ENCODE peak calls at places on chromosomes 2 and 18, in ten cellular contexts. F is uterus; H is PC-9; D is left lung; W is CD8-positive, alpha-beta memory T cell; M is pancreas; Q is BE2C; J is CD8-positive, alpha-beta T cell; G is WERI-Rb-1; O is PC-3. C is an unnamed sample.
A peak's percentile ranks its signal among the peaks of the same experiment; 100 is the strongest.

GRCh38 chr2:206154197-206154596 is 5.0 kb downstream of the NDUFS1 start:
- DNase-seq in F (no peak), H (no peak), D (no peak), W (no peak), M (no peak), Q (peak; percentile 31), J (no peak), G (no peak), O (peak; percentile 26), C (no peak)

GRCh38 chr18:43661570-43661969 is 384.3 kb upstream of the SYT4 start:
- DNase-seq in F (no peak), H (peak; percentile 40), D (no peak), W (no peak), M (no peak), Q (peak; percentile 9), J (no peak), G (peak; percentile 8), O (peak; percentile 64), C (peak; percentile 1)

GRCh38 chr2:19114754-19115231 is 243.6 kb downstream of the OSR1 start:
- DNase-seq in F (no peak), H (no peak), D (no peak), W (no peak), M (no peak), Q (no peak), J (no peak), G (no peak), O (no peak), C (no peak)

GRCh38 chr2:120446236-120447121 is 100.5 kb downstream of the INHBB start:
- DNase-seq in F (no peak), H (no peak), D (no peak), W (no peak), M (peak; percentile 66), Q (no peak), J (no peak), G (no peak), O (no peak), C (no peak)

GRCh38 chr2:20235655-20236302 is 10.8 kb upstream of the SDC1 start:
- DNase-seq in F (no peak), H (peak; percentile 98), D (peak; percentile 78), W (no peak), M (no peak), Q (no peak), J (no peak), G (no peak), O (peak; percentile 99), C (peak; percentile 30)

GRCh38 chr18:62128157-62128556 is 58.7 kb downstream of the PIGN start:
- DNase-seq in F (no peak), H (no peak), D (no peak), W (no peak), M (no peak), Q (no peak), J (no peak), G (no peak), O (peak; percentile 70), C (no peak)

GRCh38 chr2:171522804-171523338 is 597 bp downstream of the CYBRD1 start:
- DNase-seq in F (no peak), H (peak; percentile 31), D (peak; percentile 86), W (no peak), M (no peak), Q (no peak), J (no peak), G (peak; percentile 27), O (no peak), C (peak; percentile 83)

GRCh38 chr2:119291588-119292167 is 68.0 kb downstream of the STEAP3 start:
- DNase-seq in F (no peak), H (no peak), D (no peak), W (no peak), M (no peak), Q (no peak), J (no peak), G (no peak), O (no peak), C (no peak)

DNA sequence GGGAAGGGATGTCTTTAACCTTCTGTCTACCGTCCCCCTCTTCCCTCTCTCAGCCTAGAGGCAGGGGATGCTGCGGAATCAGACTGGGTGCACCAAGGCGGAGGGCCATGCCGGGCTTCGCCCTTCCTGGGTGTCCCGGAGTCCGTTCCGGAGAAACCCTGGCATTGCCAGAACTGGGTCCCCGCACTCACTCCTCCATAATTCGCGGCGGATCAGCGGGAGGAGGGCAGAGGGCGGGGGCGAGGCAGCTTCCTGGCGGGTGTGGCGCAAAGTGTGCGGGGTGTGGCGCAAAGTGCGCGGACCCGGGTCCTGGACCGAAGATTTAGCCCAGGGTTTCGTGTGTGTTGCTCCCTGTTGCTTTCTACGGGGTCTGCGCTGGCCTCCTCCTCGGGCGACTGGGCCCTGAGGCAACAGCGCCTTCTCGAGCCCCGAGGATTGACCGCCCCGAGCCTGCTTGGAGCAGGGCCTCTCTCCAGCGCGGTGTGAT is 12.4 kb upstream of the SKOR2 start:
- DNase-seq in F (no peak), H (no peak), D (peak; percentile 70), W (no peak), M (no peak), Q (no peak), J (no peak), G (peak; percentile 29), O (no peak), C (peak; percentile 76)
- H3K27me3 ChIP-seq in F (peaks cover 35% of the 10 kb centered on the region), H (peaks cover 5% of the 10 kb centered on the region), D (peaks cover 52% of the 10 kb centered on the region), W (peaks cover 9% of the 10 kb centered on the region), M (peaks cover 32% of the 10 kb centered on the region), Q (peaks cover 59% of the 10 kb centered on the region), J (peaks cover 5% of the 10 kb centered on the region), G (peaks cover 12% of the 10 kb centered on the region), O (no peaks in the 10 kb centered on the region), C (peaks cover 69% of the 10 kb centered on the region)

DNA sequence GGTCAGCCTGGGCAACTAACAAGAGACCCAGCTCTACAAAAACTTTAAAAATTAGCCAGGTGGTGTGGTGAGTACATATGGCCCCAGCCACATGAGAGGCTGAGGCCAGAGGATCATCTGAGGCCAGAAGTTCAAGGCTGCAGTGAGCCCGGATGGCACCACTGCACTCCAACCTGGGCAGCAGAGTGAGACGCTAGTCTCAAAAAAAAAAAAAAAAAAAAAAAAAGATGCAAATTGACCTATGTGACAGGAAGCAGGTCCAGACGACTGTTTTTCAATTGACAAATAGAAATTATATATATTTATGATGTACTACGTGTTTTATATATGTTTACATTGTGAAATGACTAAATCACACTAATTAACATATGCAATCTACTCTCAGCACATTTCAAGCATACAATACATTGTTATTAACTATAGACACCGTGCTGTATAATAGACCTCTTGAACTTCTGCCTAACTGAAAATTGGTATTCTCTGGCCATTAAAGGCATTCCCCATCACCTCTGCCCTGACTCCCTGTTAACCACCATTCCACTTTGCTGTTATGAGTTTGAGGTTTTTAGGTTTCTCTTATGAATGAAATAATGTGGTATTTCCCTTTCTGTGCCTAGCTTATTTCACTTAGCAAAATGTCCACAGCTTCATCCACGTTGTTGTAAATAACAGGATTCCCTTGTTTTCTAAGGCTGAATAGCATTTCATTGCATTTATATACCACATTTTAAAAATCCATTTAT is 32.4 kb upstream of the MGAT4A start:
- DNase-seq in F (no peak), H (no peak), D (no peak), W (no peak), M (no peak), Q (no peak), J (no peak), G (no peak), O (no peak), C (no peak)
- H3K36me3 ChIP-seq in F (no peaks in the 10 kb centered on the region), H (no peaks in the 10 kb centered on the region), D (no peaks in the 10 kb centered on the region), W (no peaks in the 10 kb centered on the region), M (no peaks in the 10 kb centered on the region), Q (no peaks in the 10 kb centered on the region), J (no peaks in the 10 kb centered on the region), G (no peaks in the 10 kb centered on the region), O (no peaks in the 10 kb centered on the region), C (no peaks in the 10 kb centered on the region)

DNA sequence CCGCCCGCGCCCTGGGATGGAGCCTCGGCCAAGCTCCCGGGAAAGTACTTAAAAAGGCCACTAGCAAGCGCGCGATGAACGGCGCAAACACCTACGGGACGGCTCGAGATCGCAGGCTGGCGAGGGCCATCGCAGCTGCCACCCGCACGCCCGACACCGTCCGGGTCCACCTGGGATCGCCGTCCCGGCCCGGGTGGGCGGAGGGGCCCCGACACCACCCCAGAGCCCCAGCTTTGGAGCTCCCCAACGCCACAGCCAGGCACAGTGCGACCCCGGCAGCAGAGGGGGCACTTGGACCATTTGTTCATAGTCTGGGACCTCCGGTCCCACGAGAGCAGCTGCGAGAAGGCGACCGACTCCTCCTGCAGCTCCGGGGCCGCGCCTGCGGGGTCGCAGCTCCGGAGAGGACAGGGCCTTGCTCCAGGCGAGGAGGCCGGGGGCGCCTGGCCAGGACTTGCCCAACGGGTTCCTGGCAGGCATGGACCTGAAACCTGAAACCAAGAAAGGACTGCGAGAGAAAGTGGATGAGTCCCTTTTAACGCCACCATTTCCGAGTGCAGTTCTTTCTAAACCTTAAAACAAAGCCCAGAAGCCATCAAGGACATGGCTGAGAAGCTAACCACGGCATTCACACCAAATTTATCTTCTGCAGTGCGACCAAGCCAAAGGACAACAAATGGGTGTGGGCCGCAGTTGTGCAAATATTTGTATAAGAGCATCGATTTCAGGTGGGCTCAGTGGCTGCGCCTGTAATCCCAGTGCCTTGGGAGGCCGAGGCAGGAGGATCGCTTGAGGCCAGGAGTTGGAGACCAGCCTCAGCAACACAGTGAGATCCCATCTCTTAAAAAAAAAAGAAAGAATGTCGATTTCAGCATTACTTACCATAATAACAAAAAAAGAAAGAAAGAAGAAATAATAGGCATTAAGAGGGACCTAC is 54.0 kb upstream of the IMP4 start:
- DNase-seq in F (no peak), H (no peak), D (peak; percentile 63), W (no peak), M (no peak), Q (no peak), J (no peak), G (no peak), O (no peak), C (peak; percentile 85)
- H3K4me3 ChIP-seq in F (no peak overlapping the region), H (no peak overlapping the region), D (no peak overlapping the region), W (no peak overlapping the region), M (no peak overlapping the region), Q (no peak overlapping the region), J (no peak overlapping the region), G (no peak overlapping the region), O (no peak overlapping the region), C (no peak overlapping the region)

GRCh38 chr2:100818606-100819364 is 1.2 kb upstream of the NPAS2 start:
- DNase-seq in F (peak; percentile 74), H (peak; percentile 76), D (peak; percentile 81), W (no peak), M (peak; percentile 87), Q (no peak), J (peak; percentile 54), G (peak; percentile 60), O (peak; percentile 79), C (peak; percentile 86)

GRCh38 chr2:100814453-100814852 is 5.5 kb upstream of the NPAS2 start:
- DNase-seq in F (no peak), H (no peak), D (no peak), W (no peak), M (peak; percentile 55), Q (no peak), J (no peak), G (no peak), O (no peak), C (no peak)

GRCh38 chr2:100819365-100820345 is at the start of gene NPAS2:
- DNase-seq in F (peak; percentile 62), H (no peak), D (peak; percentile 78), W (no peak), M (peak; percentile 69), Q (no peak), J (peak; percentile 53), G (peak; percentile 28), O (peak; percentile 63), C (peak; percentile 86)

GRCh38 chr2:100818003-100818605 is 1.8 kb upstream of the NPAS2 start:
- DNase-seq in F (peak; percentile 49), H (peak; percentile 71), D (no peak), W (no peak), M (no peak), Q (no peak), J (no peak), G (no peak), O (peak; percentile 72), C (no peak)

DNA sequence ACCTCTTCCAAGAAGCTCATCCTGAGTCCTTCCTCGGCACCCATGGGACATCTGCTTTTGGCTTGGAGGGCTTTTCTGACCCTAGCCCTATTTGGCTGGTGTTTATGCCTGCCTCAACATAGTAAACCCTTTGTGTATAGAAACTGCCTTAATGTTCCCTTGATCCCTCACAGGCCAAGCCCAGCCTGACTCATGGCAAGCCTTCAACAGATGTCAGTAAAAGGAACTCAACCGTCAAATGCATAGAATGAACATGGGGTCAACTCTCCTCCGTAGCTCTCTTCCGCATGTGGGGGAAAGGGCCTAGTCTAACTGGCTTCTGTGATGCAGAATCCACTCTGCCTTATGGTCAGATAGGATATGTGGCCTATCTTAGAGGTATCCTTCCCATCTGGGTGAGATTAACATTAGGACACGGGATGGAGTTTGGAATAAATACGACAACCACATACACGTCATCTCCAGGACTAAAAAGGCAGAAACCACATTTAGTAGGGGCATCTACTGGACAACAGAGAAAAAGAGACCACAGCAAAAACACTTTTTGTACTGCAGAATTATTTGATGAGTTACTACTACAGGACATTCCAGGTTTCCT is 2.5 kb upstream of the NPAS2 start:
- DNase-seq in F (no peak), H (no peak), D (no peak), W (no peak), M (no peak), Q (no peak), J (no peak), G (no peak), O (peak; percentile 51), C (no peak)
- H3K27me3 ChIP-seq in F (no peaks in the 10 kb centered on the region), H (no peaks in the 10 kb centered on the region), D (no peaks in the 10 kb centered on the region), W (peaks cover 7% of the 10 kb centered on the region), M (no peaks in the 10 kb centered on the region), Q (peaks cover 41% of the 10 kb centered on the region), J (no peaks in the 10 kb centered on the region), G (peaks cover 27% of the 10 kb centered on the region), O (no peaks in the 10 kb centered on the region), C (peaks cover 44% of the 10 kb centered on the region)